ENCODE peak calls at places on chromosomes 6 and 20, in six cellular contexts. L is brain microvascular endothelial cell, B is activated B cell treated with CpG ODN at 0.5 μM for 24 hours, D is heart right ventricle, G is right lobe of liver, N is endothelial cell of umbilical vein. A is an unnamed sample.

GRCh38 chr20:63488331-63489251 is 10.3 kb downstream of the EEF1A2 start:
- DNase-seq in N (no peak), D (peak), B (no peak), L (no peak), G (no peak), A (no peak)

GRCh38 chr6:111922454-111923297 is 49.4 kb upstream of the FYN start:
- DNase-seq in N (no peak), L (no peak), D (no peak), B (no peak), G (no peak), A (no peak)

GRCh38 chr6:44338228-44339122 is 4.0 kb upstream of the SPATS1 start:
- DNase-seq in D (peak), B (peak), L (peak), G (peak), N (peak), A (peak)

GRCh38 chr6:70834520-70834919 is 122.3 kb downstream of the B3GAT2 start:
- DNase-seq in D (no peak), L (peak), B (no peak), G (no peak), N (no peak), A (no peak)

GRCh38 chr6:37130704-37131103 is 39.2 kb upstream of the PIM1 start:
- DNase-seq in B (no peak), N (peak), G (peak), L (peak), D (no peak), A (no peak)

GRCh38 chr6:96611342-96611964 is 48.5 kb downstream of the FHL5 start:
- DNase-seq in B (no peak), L (no peak), N (no peak), G (no peak), D (no peak), A (no peak)

GRCh38 chr6:134520181-134521115 is 202.5 kb upstream of the SGK1 start:
- DNase-seq in N (peak), L (no peak), G (no peak), B (no peak), D (no peak), A (no peak)

GRCh38 chr6:106103728-106104109 is 17.6 kb downstream of the PRDM1 start:
- DNase-seq in D (no peak), B (no peak), N (no peak), L (no peak), G (no peak), A (no peak)

GRCh38 chr6:3231213-3232016 is 4.0 kb upstream of the TUBB2B start:
- DNase-seq in N (peak), L (peak), B (no peak), D (no peak), G (peak), A (peak)

GRCh38 chr6:159973951-159974350 is 5.1 kb downstream of the IGF2R start:
- DNase-seq in N (no peak), B (no peak), D (no peak), G (no peak), L (peak), A (no peak)

GRCh38 chr20:18020931-18021330 is 36.8 kb downstream of the OVOL2 start:
- DNase-seq in L (no peak), G (no peak), B (no peak), N (no peak), D (no peak), A (no peak)

GRCh38 chr20:18024606-18025127 is 33.0 kb downstream of the OVOL2 start:
- DNase-seq in D (no peak), L (no peak), N (no peak), B (no peak), G (no peak), A (no peak)

GRCh38 chr20:18016772-18017171 is 40.9 kb downstream of the OVOL2 start:
- DNase-seq in G (no peak), B (no peak), D (no peak), L (no peak), N (no peak), A (no peak)

GRCh38 chr20:18018100-18018499 is 39.6 kb downstream of the OVOL2 start:
- DNase-seq in N (no peak), B (no peak), G (no peak), D (no peak), L (no peak), A (no peak)

GRCh38 chr20:18019068-18019467 is 38.6 kb downstream of the OVOL2 start:
- DNase-seq in B (no peak), G (no peak), D (no peak), L (peak), N (no peak), A (no peak)
- TF ChIP-seq CTCF in B (no peak), G (peak), D (no peak), L (peak), N (peak), A (peak)

GRCh38 chr6:118320652-118321051 is 227.4 kb upstream of the PLN start:
- DNase-seq in G (no peak), N (peak), D (no peak), B (no peak), L (no peak), A (no peak)

GRCh38 chr6:118317581-118318563 is 230.2 kb upstream of the PLN start:
- DNase-seq in N (no peak), D (no peak), B (no peak), G (no peak), L (peak), A (no peak)

GRCh38 chr6:118318648-118319047 is 229.4 kb upstream of the PLN start:
- DNase-seq in G (no peak), B (no peak), N (peak), L (no peak), D (no peak), A (no peak)

GRCh38 chr6:118316796-118317384 is 231.2 kb upstream of the PLN start:
- DNase-seq in N (no peak), D (no peak), G (no peak), L (no peak), B (no peak), A (no peak)

DNA sequence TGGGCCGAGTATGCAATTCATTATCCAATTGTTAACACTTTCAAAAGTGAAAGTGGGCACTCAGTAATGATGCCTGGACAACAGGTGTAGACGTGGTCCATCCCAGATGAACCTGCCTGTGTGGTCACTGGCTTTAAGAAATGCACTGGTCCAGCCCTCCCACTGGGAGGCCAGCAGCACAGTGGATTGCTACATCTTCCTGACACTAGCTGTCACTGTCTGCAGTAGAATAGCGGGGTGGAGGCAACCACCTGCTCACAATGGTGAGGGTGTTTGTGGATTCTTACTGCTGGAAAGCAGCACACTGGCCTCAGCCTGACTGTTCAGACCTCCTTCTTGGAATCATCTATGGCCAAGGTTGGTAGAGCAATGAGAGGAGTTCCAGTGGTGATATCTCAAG is 228.2 kb upstream of the PLN start:
- DNase-seq in G (peak), B (no peak), N (no peak), L (no peak), D (no peak), A (no peak)
- TF ChIP-seq CTCF in G (no peak), B (no peak), N (no peak), L (no peak), D (no peak), A (no peak)

GRCh38 chr6:135883045-135883444 is 31.5 kb downstream of the PDE7B start:
- DNase-seq in B (no peak), G (no peak), N (no peak), D (no peak), L (no peak), A (no peak)
- TF ChIP-seq CTCF in B (no peak), G (no peak), N (no peak), D (no peak), L (no peak), A (no peak)

DNA sequence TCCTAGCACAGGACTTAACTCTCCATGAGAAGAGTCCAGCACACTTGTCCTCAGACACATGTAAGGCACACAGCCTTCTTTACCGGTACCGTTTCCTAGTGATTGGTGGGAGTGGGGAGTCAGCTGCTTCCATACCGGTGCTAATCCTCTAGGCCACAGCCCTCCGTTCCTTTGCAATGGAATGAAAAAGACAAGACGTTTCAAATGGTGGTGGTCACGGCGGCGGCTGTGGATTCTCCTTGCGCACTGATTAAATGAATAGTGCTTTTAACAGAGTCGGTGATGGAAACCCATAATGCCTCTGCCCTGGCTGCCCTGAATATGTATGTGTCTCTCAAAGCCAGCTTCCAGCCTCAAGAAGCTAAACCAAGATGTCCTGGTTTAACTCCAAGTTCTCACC is 34.8 kb upstream of the GABRR1 start:
- DNase-seq in L (no peak), G (no peak), D (no peak), N (no peak), B (no peak), A (no peak)
- TF ChIP-seq CTCF in L (no peak), G (no peak), D (no peak), N (no peak), B (no peak), A (no peak)

DNA sequence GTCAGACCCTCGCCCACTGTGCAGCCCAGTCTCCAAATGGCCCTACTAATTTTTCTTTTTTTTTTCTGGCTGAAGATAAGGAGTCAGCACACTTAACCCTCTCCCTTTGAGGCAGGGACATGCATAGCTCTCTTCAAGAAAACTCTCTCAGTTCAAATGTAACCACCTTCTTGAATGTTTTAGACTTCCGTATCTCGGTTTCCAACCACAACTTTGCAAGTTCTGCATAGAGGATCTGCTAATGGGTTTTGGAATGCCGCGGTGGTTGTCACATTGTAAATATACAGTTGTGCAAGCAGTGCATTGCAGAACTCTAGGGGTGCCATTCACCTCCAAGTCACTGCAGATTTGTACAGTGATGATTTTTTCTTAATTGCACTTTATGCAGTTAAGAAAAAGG is 59.4 kb upstream of the SLC35B3 start:
- DNase-seq in B (no peak), N (no peak), G (no peak), L (no peak), D (no peak), A (no peak)
- TF ChIP-seq CTCF in B (no peak), N (no peak), G (no peak), L (no peak), D (no peak), A (no peak)

DNA sequence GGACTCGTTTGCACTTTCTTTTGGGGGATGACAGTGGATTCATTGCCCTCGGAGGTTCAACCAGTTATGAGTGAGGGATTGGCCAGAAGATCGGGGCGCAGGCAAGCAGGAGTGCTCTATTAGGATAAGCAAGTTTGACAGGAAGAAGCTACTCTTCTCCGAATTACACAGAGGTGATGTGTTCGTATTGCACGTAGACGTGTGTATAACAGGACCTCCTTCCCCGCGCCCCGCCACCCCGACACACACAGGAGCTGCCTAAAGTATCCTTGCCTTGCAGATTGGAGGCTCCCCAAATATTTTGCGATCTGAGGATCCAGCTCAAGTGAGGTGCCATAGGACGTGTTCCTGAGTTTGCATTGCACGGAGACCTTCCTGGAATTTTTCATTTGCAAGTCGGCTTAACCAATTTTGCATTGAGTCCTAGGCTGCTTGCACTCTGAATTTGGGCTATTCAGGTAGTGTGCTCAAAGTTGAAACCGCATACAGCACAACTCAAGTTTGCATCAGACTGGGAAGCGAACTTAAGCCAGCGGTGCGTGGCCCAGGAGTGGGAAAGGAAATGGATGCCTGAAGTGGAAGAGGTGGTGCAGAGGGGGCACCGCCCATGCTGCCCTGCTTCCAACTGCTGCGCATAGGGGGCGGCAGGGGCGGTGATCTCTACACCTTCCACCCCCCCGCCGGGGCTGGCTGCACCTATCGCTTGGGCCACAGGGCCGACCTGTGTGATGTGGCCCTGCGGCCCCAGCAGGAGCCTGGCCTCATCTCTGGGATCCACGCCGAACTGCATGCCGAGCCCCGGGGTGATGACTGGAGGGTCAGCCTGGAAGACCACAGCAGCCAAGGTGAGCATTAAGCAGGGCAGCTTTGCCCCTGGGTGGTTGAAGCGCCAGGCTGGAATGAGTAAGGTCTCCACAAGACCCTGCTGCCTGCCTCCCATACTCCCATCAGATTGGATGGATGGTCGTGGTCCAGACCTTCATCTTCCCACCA is 770 bp downstream of the TCF19 start:
- DNase-seq in G (no peak), D (no peak), N (no peak), L (peak), B (no peak), A (no peak)
- TF ChIP-seq CTCF in G (no peak), D (no peak), N (no peak), L (peak), B (no peak), A (no peak)

GRCh38 chr6:25556516-25556915 is 95.5 kb upstream of the SCGN start:
- DNase-seq in L (peak), B (peak), N (peak), D (peak), G (peak), A (peak)
- TF ChIP-seq CTCF in L (peak), B (peak), N (peak), D (peak), G (peak), A (peak)